ENCODE peak calls at places on chromosomes 2 and 18, in ten cellular contexts. One of them, this sample, is unnamed. For H3K4me1, the result is how much of the 10 kb centered on the place peaks cover.

GRCh38 chr2:98533547-98533946 is 74.8 kb downstream of the COA5 start:
- DNase-seq in breast epithelium: no peak
- DNase-seq in right cardiac atrium: no peak
- DNase-seq in neuronal stem cell: no peak
- DNase-seq in PC-9: no peak
- DNase-seq in astrocyte: no peak
- DNase-seq in GM23248: no peak
- DNase-seq in CD4-positive, CD25-positive, alpha-beta regulatory T cell: no peak
- DNase-seq in body of pancreas: no peak
- DNase-seq in fibroblast of lung: no peak
- DNase-seq in this sample: no peak

GRCh38 chr2:124001681-124002080 is 23.4 kb upstream of the CNTNAP5 start:
- DNase-seq in breast epithelium: no peak
- DNase-seq in right cardiac atrium: no peak
- DNase-seq in neuronal stem cell: no peak
- DNase-seq in PC-9: no peak
- DNase-seq in astrocyte: no peak
- DNase-seq in GM23248: no peak
- DNase-seq in CD4-positive, CD25-positive, alpha-beta regulatory T cell: no peak
- DNase-seq in body of pancreas: peak
- DNase-seq in fibroblast of lung: no peak
- DNase-seq in this sample: no peak

GRCh38 chr2:96859338-96859649 is 1.5 kb upstream of the ANKRD39 start:
- DNase-seq in breast epithelium: no peak
- DNase-seq in right cardiac atrium: peak
- DNase-seq in neuronal stem cell: no peak
- DNase-seq in PC-9: no peak
- DNase-seq in astrocyte: no peak
- DNase-seq in GM23248: no peak
- DNase-seq in CD4-positive, CD25-positive, alpha-beta regulatory T cell: no peak
- DNase-seq in body of pancreas: peak
- DNase-seq in fibroblast of lung: no peak
- DNase-seq in this sample: no peak

GRCh38 chr2:9313443-9313842 is 106.8 kb downstream of the ASAP2 start:
- DNase-seq in breast epithelium: no peak
- DNase-seq in right cardiac atrium: no peak
- DNase-seq in neuronal stem cell: no peak
- DNase-seq in PC-9: no peak
- DNase-seq in astrocyte: peak
- DNase-seq in GM23248: no peak
- DNase-seq in CD4-positive, CD25-positive, alpha-beta regulatory T cell: no peak
- DNase-seq in body of pancreas: no peak
- DNase-seq in fibroblast of lung: peak
- DNase-seq in this sample: no peak

GRCh38 chr2:149164296-149164695 is 125.8 kb downstream of the LYPD6B start:
- DNase-seq in breast epithelium: no peak
- DNase-seq in right cardiac atrium: no peak
- DNase-seq in neuronal stem cell: no peak
- DNase-seq in PC-9: peak
- DNase-seq in astrocyte: no peak
- DNase-seq in GM23248: no peak
- DNase-seq in CD4-positive, CD25-positive, alpha-beta regulatory T cell: no peak
- DNase-seq in body of pancreas: no peak
- DNase-seq in fibroblast of lung: no peak
- DNase-seq in this sample: no peak

GRCh38 chr2:69554981-69555380 is 88.6 kb downstream of the AAK1 start:
- DNase-seq in breast epithelium: no peak
- DNase-seq in right cardiac atrium: no peak
- DNase-seq in neuronal stem cell: no peak
- DNase-seq in PC-9: no peak
- DNase-seq in astrocyte: no peak
- DNase-seq in GM23248: no peak
- DNase-seq in CD4-positive, CD25-positive, alpha-beta regulatory T cell: peak
- DNase-seq in body of pancreas: peak
- DNase-seq in fibroblast of lung: no peak
- DNase-seq in this sample: no peak

GRCh38 chr2:196168181-196168580 is 3.2 kb downstream of the STK17B start:
- DNase-seq in breast epithelium: no peak
- DNase-seq in right cardiac atrium: no peak
- DNase-seq in neuronal stem cell: no peak
- DNase-seq in PC-9: peak
- DNase-seq in astrocyte: peak
- DNase-seq in GM23248: peak
- DNase-seq in CD4-positive, CD25-positive, alpha-beta regulatory T cell: peak
- DNase-seq in body of pancreas: no peak
- DNase-seq in fibroblast of lung: peak
- DNase-seq in this sample: no peak

GRCh38 chr2:26838121-26838906 is 9.6 kb upstream of the DPYSL5 start:
- DNase-seq in breast epithelium: no peak
- DNase-seq in right cardiac atrium: no peak
- DNase-seq in neuronal stem cell: no peak
- DNase-seq in PC-9: peak
- DNase-seq in astrocyte: peak
- DNase-seq in GM23248: peak
- DNase-seq in CD4-positive, CD25-positive, alpha-beta regulatory T cell: no peak
- DNase-seq in body of pancreas: no peak
- DNase-seq in fibroblast of lung: peak
- DNase-seq in this sample: peak

GRCh38 chr2:109513749-109514588 is 99.8 kb downstream of the SEPTIN10 start:
- DNase-seq in breast epithelium: no peak
- DNase-seq in right cardiac atrium: peak
- DNase-seq in neuronal stem cell: no peak
- DNase-seq in PC-9: peak
- DNase-seq in astrocyte: peak
- DNase-seq in GM23248: peak
- DNase-seq in CD4-positive, CD25-positive, alpha-beta regulatory T cell: no peak
- DNase-seq in body of pancreas: peak
- DNase-seq in fibroblast of lung: peak
- DNase-seq in this sample: no peak

GRCh38 chr2:50840346-50841124 is 191.4 kb downstream of the NRXN1 start:
- DNase-seq in breast epithelium: no peak
- DNase-seq in right cardiac atrium: no peak
- DNase-seq in neuronal stem cell: no peak
- DNase-seq in PC-9: no peak
- DNase-seq in astrocyte: no peak
- DNase-seq in GM23248: no peak
- DNase-seq in CD4-positive, CD25-positive, alpha-beta regulatory T cell: no peak
- DNase-seq in body of pancreas: no peak
- DNase-seq in fibroblast of lung: no peak
- DNase-seq in this sample: no peak

GRCh38 chr2:157388827-157389226 is 55.1 kb downstream of the CYTIP start:
- DNase-seq in breast epithelium: no peak
- DNase-seq in right cardiac atrium: no peak
- DNase-seq in neuronal stem cell: no peak
- DNase-seq in PC-9: no peak
- DNase-seq in astrocyte: no peak
- DNase-seq in GM23248: no peak
- DNase-seq in CD4-positive, CD25-positive, alpha-beta regulatory T cell: no peak
- DNase-seq in body of pancreas: no peak
- DNase-seq in fibroblast of lung: no peak
- DNase-seq in this sample: no peak

GRCh38 chr18:13394794-13395193 is 176.2 kb downstream of the LDLRAD4 start:
- DNase-seq in breast epithelium: no peak
- DNase-seq in right cardiac atrium: no peak
- DNase-seq in neuronal stem cell: no peak
- DNase-seq in PC-9: no peak
- DNase-seq in astrocyte: no peak
- DNase-seq in GM23248: no peak
- DNase-seq in CD4-positive, CD25-positive, alpha-beta regulatory T cell: no peak
- DNase-seq in body of pancreas: no peak
- DNase-seq in fibroblast of lung: no peak
- DNase-seq in this sample: no peak

GRCh38 chr2:98088261-98088660 is 1.3 kb downstream of the VWA3B start:
- DNase-seq in breast epithelium: no peak
- DNase-seq in right cardiac atrium: peak
- DNase-seq in neuronal stem cell: no peak
- DNase-seq in PC-9: no peak
- DNase-seq in astrocyte: no peak
- DNase-seq in GM23248: no peak
- DNase-seq in CD4-positive, CD25-positive, alpha-beta regulatory T cell: no peak
- DNase-seq in body of pancreas: peak
- DNase-seq in fibroblast of lung: no peak
- DNase-seq in this sample: peak

GRCh38 chr2:37742286-37742685 is 70.8 kb upstream of the CDC42EP3 start:
- DNase-seq in breast epithelium: no peak
- DNase-seq in right cardiac atrium: no peak
- DNase-seq in neuronal stem cell: no peak
- DNase-seq in PC-9: peak
- DNase-seq in astrocyte: peak
- DNase-seq in GM23248: peak
- DNase-seq in CD4-positive, CD25-positive, alpha-beta regulatory T cell: no peak
- DNase-seq in body of pancreas: no peak
- DNase-seq in fibroblast of lung: peak
- DNase-seq in this sample: no peak

GRCh38 chr2:1499033-1499795 is 86.0 kb downstream of the TPO start:
- DNase-seq in breast epithelium: no peak
- DNase-seq in right cardiac atrium: no peak
- DNase-seq in neuronal stem cell: no peak
- DNase-seq in PC-9: no peak
- DNase-seq in astrocyte: no peak
- DNase-seq in GM23248: no peak
- DNase-seq in CD4-positive, CD25-positive, alpha-beta regulatory T cell: no peak
- DNase-seq in body of pancreas: no peak
- DNase-seq in fibroblast of lung: no peak
- DNase-seq in this sample: no peak

GRCh38 chr2:1496394-1496821 is 83.1 kb downstream of the TPO start:
- DNase-seq in breast epithelium: no peak
- DNase-seq in right cardiac atrium: no peak
- DNase-seq in neuronal stem cell: no peak
- DNase-seq in PC-9: no peak
- DNase-seq in astrocyte: no peak
- DNase-seq in GM23248: no peak
- DNase-seq in CD4-positive, CD25-positive, alpha-beta regulatory T cell: no peak
- DNase-seq in body of pancreas: no peak
- DNase-seq in fibroblast of lung: no peak
- DNase-seq in this sample: no peak

GRCh38 chr2:1497122-1497611 is 83.9 kb downstream of the TPO start:
- DNase-seq in breast epithelium: no peak
- DNase-seq in right cardiac atrium: no peak
- DNase-seq in neuronal stem cell: no peak
- DNase-seq in PC-9: no peak
- DNase-seq in astrocyte: no peak
- DNase-seq in GM23248: no peak
- DNase-seq in CD4-positive, CD25-positive, alpha-beta regulatory T cell: no peak
- DNase-seq in body of pancreas: peak
- DNase-seq in fibroblast of lung: no peak
- DNase-seq in this sample: no peak

GRCh38 chr2:1495676-1496393 is 82.6 kb downstream of the TPO start:
- DNase-seq in breast epithelium: no peak
- DNase-seq in right cardiac atrium: no peak
- DNase-seq in neuronal stem cell: no peak
- DNase-seq in PC-9: no peak
- DNase-seq in astrocyte: no peak
- DNase-seq in GM23248: no peak
- DNase-seq in CD4-positive, CD25-positive, alpha-beta regulatory T cell: no peak
- DNase-seq in body of pancreas: no peak
- DNase-seq in fibroblast of lung: no peak
- DNase-seq in this sample: no peak

DNA sequence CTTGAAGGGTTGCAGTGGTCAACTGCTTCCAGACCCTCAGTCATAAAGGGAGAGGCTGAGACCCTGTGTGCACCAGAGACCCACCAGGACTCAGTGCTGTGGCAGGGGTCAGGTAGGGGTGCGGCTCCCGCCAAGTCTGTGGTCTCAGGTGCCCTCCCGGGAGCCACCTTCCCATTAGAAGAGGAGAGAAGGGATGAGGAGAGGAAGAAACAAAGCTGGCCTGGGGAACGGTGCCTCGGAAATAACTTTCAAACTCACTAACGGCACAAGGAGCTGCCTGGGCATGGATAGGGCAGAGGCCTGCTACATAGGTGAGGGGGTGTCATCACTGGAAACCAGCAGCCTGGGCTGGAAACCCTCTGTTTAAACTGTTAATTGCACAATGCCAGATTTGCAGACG is 84.9 kb downstream of the TPO start:
- DNase-seq in breast epithelium: no peak
- DNase-seq in right cardiac atrium: no peak
- DNase-seq in neuronal stem cell: no peak
- DNase-seq in PC-9: no peak
- DNase-seq in astrocyte: no peak
- DNase-seq in GM23248: no peak
- DNase-seq in CD4-positive, CD25-positive, alpha-beta regulatory T cell: no peak
- DNase-seq in body of pancreas: no peak
- DNase-seq in fibroblast of lung: no peak
- DNase-seq in this sample: no peak
- H3K4me1 ChIP-seq in breast epithelium: under half
- H3K4me1 ChIP-seq in right cardiac atrium: under half
- H3K4me1 ChIP-seq in neuronal stem cell: under half
- H3K4me1 ChIP-seq in PC-9: under half
- H3K4me1 ChIP-seq in astrocyte: under half
- H3K4me1 ChIP-seq in GM23248: under half
- H3K4me1 ChIP-seq in CD4-positive, CD25-positive, alpha-beta regulatory T cell: under half
- H3K4me1 ChIP-seq in body of pancreas: under half
- H3K4me1 ChIP-seq in fibroblast of lung: under half
- H3K4me1 ChIP-seq in this sample: under half

GRCh38 chr2:54634564-54635511 is 88.6 kb upstream of the EML6 start:
- DNase-seq in breast epithelium: peak
- DNase-seq in right cardiac atrium: peak
- DNase-seq in neuronal stem cell: no peak
- DNase-seq in PC-9: no peak
- DNase-seq in astrocyte: peak
- DNase-seq in GM23248: peak
- DNase-seq in CD4-positive, CD25-positive, alpha-beta regulatory T cell: peak
- DNase-seq in body of pancreas: peak
- DNase-seq in fibroblast of lung: peak
- DNase-seq in this sample: no peak
- H3K4me1 ChIP-seq in breast epithelium: under half
- H3K4me1 ChIP-seq in right cardiac atrium: under half
- H3K4me1 ChIP-seq in neuronal stem cell: under half
- H3K4me1 ChIP-seq in PC-9: under half
- H3K4me1 ChIP-seq in astrocyte: half or more
- H3K4me1 ChIP-seq in GM23248: under half
- H3K4me1 ChIP-seq in CD4-positive, CD25-positive, alpha-beta regulatory T cell: under half
- H3K4me1 ChIP-seq in body of pancreas: half or more
- H3K4me1 ChIP-seq in fibroblast of lung: under half
- H3K4me1 ChIP-seq in this sample: under half

GRCh38 chr2:42195559-42195958 is 26.4 kb downstream of the EML4 start:
- DNase-seq in breast epithelium: no peak
- DNase-seq in right cardiac atrium: no peak
- DNase-seq in neuronal stem cell: no peak
- DNase-seq in PC-9: peak
- DNase-seq in astrocyte: peak
- DNase-seq in GM23248: peak
- DNase-seq in CD4-positive, CD25-positive, alpha-beta regulatory T cell: no peak
- DNase-seq in body of pancreas: no peak
- DNase-seq in fibroblast of lung: peak
- DNase-seq in this sample: no peak
- H3K4me1 ChIP-seq in breast epithelium: under half
- H3K4me1 ChIP-seq in right cardiac atrium: under half
- H3K4me1 ChIP-seq in neuronal stem cell: under half
- H3K4me1 ChIP-seq in PC-9: under half
- H3K4me1 ChIP-seq in astrocyte: under half
- H3K4me1 ChIP-seq in GM23248: under half
- H3K4me1 ChIP-seq in CD4-positive, CD25-positive, alpha-beta regulatory T cell: half or more
- H3K4me1 ChIP-seq in body of pancreas: half or more
- H3K4me1 ChIP-seq in fibroblast of lung: under half
- H3K4me1 ChIP-seq in this sample: under half

GRCh38 chr2:134138115-134138514 is 115.8 kb upstream of the MGAT5 start:
- DNase-seq in breast epithelium: no peak
- DNase-seq in right cardiac atrium: no peak
- DNase-seq in neuronal stem cell: no peak
- DNase-seq in PC-9: no peak
- DNase-seq in astrocyte: peak
- DNase-seq in GM23248: peak
- DNase-seq in CD4-positive, CD25-positive, alpha-beta regulatory T cell: no peak
- DNase-seq in body of pancreas: no peak
- DNase-seq in fibroblast of lung: no peak
- DNase-seq in this sample: no peak
- H3K4me1 ChIP-seq in breast epithelium: under half
- H3K4me1 ChIP-seq in right cardiac atrium: under half
- H3K4me1 ChIP-seq in neuronal stem cell: under half
- H3K4me1 ChIP-seq in PC-9: under half
- H3K4me1 ChIP-seq in astrocyte: under half
- H3K4me1 ChIP-seq in GM23248: under half
- H3K4me1 ChIP-seq in CD4-positive, CD25-positive, alpha-beta regulatory T cell: under half
- H3K4me1 ChIP-seq in body of pancreas: half or more
- H3K4me1 ChIP-seq in fibroblast of lung: under half
- H3K4me1 ChIP-seq in this sample: under half

This sample was measured in Karpas-422.